ENCODE peak calls at places on chromosomes 3 and 15, in five cellular contexts. T is activated CD4-positive, alpha-beta T cell treated with anti-CD3 and anti-CD28 coated beads, Interleukin-2, amount 50 U/mL, for 24 hours; O is NCI-H510A treated with DMSO at 0.1 percent for 48 hours; U is HuH-7; R is effector memory CD4-positive, alpha-beta T cell. Q is an unnamed sample.

GRCh38 chr3:156551261-156551660 is 3.7 kb downstream of the SSR3 start:
- DNase-seq in U (no peak), R (no peak), T (no peak), O (no peak), Q (no peak)

GRCh38 chr3:134001251-134001650 is 28.5 kb downstream of the SLCO2A1 start:
- DNase-seq in U (no peak), O (no peak), R (no peak), T (no peak), Q (no peak)

GRCh38 chr15:41115088-41115651 is 910 bp downstream of the INO80 start:
- DNase-seq in U (no peak), O (no peak), R (no peak), T (no peak), Q (no peak)

GRCh38 chr3:13518516-13519351 is 30.2 kb upstream of the FBLN2 start:
- DNase-seq in O (no peak), U (no peak), T (no peak), R (no peak), Q (no peak)

GRCh38 chr3:134879991-134880390 is 84.9 kb downstream of the EPHB1 start:
- DNase-seq in T (no peak), U (no peak), O (peak; percentile 43), R (no peak), Q (no peak)

GRCh38 chr3:180619723-180620122 is 17.8 kb downstream of the TTC14 start:
- DNase-seq in T (no peak), O (no peak), R (no peak), U (no peak), Q (no peak)

GRCh38 chr15:80856809-80857377 is 77.7 kb downstream of the CEMIP start:
- DNase-seq in O (peak; percentile 84), R (no peak), T (no peak), U (no peak), Q (peak; percentile 50)

GRCh38 chr15:75058127-75058905 is 34.9 kb downstream of the PPCDC start:
- DNase-seq in U (no peak), O (no peak), R (no peak), T (no peak), Q (peak; percentile 11)

GRCh38 chr3:56787784-56788256 is 13.9 kb downstream of the ARHGEF3 start:
- DNase-seq in U (no peak), R (no peak), O (peak; percentile 28), T (no peak), Q (no peak)

GRCh38 chr3:150073031-150073430 is 102.3 kb upstream of the PFN2 start:
- DNase-seq in U (no peak), R (no peak), T (no peak), O (no peak), Q (no peak)

GRCh38 chr3:193768069-193768391 is 175.0 kb downstream of the OPA1 start:
- DNase-seq in R (no peak), T (no peak), U (no peak), O (no peak), Q (peak; percentile 52)

GRCh38 chr3:46215810-46216414 is 7.8 kb upstream of the CCR1 start:
- DNase-seq in O (no peak), U (no peak), T (no peak), R (no peak), Q (no peak)

GRCh38 chr3:181695661-181696491 is 15.8 kb upstream of the SOX2 start:
- DNase-seq in U (no peak), T (no peak), O (no peak), R (no peak), Q (no peak)

Q was measured in adrenal gland.